ENCODE peak calls at places on chromosomes 13 and 19, in six cellular contexts. E is cardiac muscle cell; B is tibial artery; L is lung; Y is aorta; Z is effector memory CD4-positive, alpha-beta T cell. M is an unnamed sample. For H3K9me3, the result is how much of the 10 kb centered on the place peaks cover.

GRCh38 chr19:18194554-18195238 is 1.7 kb downstream of the MPV17L2 start:
- DNase-seq in Y (peak), B (no peak), E (peak), L (no peak), Z (no peak), M (no peak)

GRCh38 chr13:23447927-23448326 is 14.4 kb upstream of the SACS start:
- DNase-seq in Y (no peak), L (no peak), Z (no peak), E (peak), B (no peak), M (no peak)

GRCh38 chr19:47848871-47849473 is 10.1 kb upstream of the TPRX2 start:
- DNase-seq in B (no peak), Y (peak), E (peak), L (no peak), Z (no peak), M (no peak)

GRCh38 chr13:77338329-77338728 is 11.4 kb upstream of the MYCBP2 start:
- DNase-seq in E (no peak), B (no peak), Z (no peak), L (no peak), Y (no peak), M (no peak)

GRCh38 chr19:42143341-42144234 is 11.3 kb upstream of the POU2F2 start:
- DNase-seq in Y (no peak), B (no peak), Z (no peak), E (peak), L (no peak), M (no peak)

GRCh38 chr19:20162821-20163220 is 4.2 kb upstream of the ZNF486 start:
- DNase-seq in E (no peak), Y (no peak), Z (no peak), B (no peak), L (no peak), M (no peak)

GRCh38 chr19:28889941-28890645 is 322.9 kb downstream of the UQCRFS1 start:
- DNase-seq in Y (no peak), L (no peak), Z (no peak), B (no peak), E (no peak), M (no peak)

GRCh38 chr19:6066661-6067646 is 43.3 kb downstream of the RFX2 start:
- DNase-seq in Y (peak), E (peak), L (peak), B (peak), Z (peak), M (peak)

GRCh38 chr13:102651892-102652291 is 43.0 kb downstream of the METTL21C start:
- DNase-seq in Z (no peak), Y (no peak), E (peak), B (peak), L (no peak), M (peak)

GRCh38 chr19:1624458-1624857 is 19.2 kb upstream of the UQCR11 start:
- DNase-seq in Z (peak), B (no peak), Y (peak), L (peak), E (peak), M (no peak)

GRCh38 chr19:45423589-45424190 is at the start of gene ERCC1:
- DNase-seq in Y (peak), B (peak), L (peak), E (peak), Z (peak), M (peak)

GRCh38 chr19:16454519-16454918 is 17.3 kb downstream of the EPS15L1 start:
- DNase-seq in Z (no peak), B (no peak), E (no peak), L (no peak), Y (no peak), M (no peak)

GRCh38 chr19:43639507-43640423 is at the start of gene CADM4:
- DNase-seq in Z (peak), B (no peak), E (no peak), Y (no peak), L (no peak), M (no peak)

GRCh38 chr13:112868308-112868707 is 100.7 kb upstream of the MCF2L start:
- DNase-seq in B (no peak), Z (no peak), L (no peak), E (no peak), Y (no peak), M (no peak)

GRCh38 chr13:88617176-88617575 is 946.0 kb downstream of the SLITRK5 start:
- DNase-seq in Z (no peak), B (no peak), L (no peak), E (no peak), Y (no peak), M (no peak)

DNA sequence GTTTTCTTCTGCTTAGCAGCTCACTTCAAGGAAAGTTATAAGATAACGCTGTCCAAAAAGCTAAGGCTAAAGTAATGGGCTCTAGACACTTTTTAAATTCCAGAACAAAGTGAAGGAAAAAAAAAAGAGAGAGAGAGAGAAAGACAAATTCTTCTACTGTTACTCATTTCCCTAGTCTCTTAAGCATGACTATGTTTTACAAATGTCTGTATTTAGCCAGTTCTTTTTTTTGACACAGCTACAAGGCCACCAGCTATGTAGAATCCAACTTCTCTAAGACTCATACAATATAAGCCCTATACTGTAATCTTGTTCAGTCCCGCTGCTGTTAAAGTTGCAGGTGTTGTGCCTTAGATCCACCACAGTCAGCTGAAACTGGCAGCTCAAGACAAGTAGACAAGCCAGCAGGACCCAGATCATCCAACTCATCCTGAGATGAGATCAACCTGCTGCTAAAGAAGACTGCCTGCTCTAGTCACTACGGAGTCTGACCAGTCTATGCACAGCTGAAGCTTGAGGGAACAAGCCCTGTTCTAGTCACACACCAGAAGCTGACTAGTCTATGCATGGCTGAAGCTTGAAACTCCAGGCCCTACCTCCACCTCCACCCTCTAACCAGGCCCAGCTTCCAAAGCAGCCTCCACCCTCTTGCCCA is 10.3 kb upstream of the ZNF83 start:
- DNase-seq in L (no peak), Z (no peak), Y (no peak), E (peak), B (no peak), M (no peak)
- H3K9me3 ChIP-seq in L (under half), Z (under half), Y (under half), E (under half), B (under half), M (under half)

DNA sequence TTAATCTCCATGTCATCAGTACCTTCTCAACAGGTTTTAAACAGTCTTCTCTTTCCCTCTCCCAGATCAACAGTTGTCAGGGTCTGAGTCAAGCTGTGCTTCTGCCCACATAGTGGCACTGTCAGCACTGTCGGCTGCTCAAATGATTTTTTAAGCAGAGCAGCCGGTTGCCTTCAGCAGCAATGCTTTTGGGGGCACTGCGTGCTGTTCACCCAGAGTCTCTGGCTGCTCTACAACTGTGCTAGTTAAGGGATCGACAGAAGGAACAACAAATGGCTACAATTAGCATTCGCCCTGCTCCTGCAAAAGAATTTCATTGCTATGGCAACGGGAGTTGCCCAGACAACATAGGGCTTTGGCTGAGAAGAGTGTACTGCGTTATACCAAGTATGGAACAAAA is 412.9 kb downstream of the DIAPH3 start:
- DNase-seq in Y (no peak), L (no peak), Z (no peak), B (no peak), E (peak), M (no peak)
- H3K4me3 ChIP-seq in Y (no peak), L (no peak), Z (no peak), B (peak), E (no peak), M (no peak)

GRCh38 chr19:2845107-2845506 is 3.8 kb downstream of the ZNF555 start:
- DNase-seq in E (no peak), Z (no peak), L (no peak), B (no peak), Y (no peak), M (no peak)
- H3K9me3 ChIP-seq in E (under half), Z (under half), L (under half), B (under half), Y (under half), M (under half)

DNA sequence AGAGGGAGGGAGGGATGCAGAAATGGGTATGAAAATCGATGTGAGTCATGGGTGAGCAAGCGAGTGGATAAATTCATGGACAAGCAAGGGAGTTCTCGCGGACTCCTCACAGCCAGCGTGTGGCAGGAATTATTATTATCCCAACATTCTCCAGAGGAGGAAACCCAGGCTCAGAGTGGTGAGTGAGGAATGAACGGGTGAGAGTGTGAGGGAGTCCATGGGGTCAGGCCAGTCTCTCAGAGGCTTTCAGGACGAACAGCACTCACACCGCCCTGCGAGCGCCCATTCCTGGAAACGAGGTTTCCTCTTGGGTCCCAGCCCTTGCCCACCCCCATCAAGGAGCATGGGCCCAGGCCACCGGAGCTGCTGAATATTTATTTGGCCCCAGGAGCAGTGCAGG is 6.3 kb upstream of the DNAAF3 start:
- DNase-seq in B (no peak), Z (no peak), L (no peak), E (peak), Y (no peak), M (peak)
- H3K4me3 ChIP-seq in B (no peak), Z (no peak), L (no peak), E (no peak), Y (no peak), M (no peak)

DNA sequence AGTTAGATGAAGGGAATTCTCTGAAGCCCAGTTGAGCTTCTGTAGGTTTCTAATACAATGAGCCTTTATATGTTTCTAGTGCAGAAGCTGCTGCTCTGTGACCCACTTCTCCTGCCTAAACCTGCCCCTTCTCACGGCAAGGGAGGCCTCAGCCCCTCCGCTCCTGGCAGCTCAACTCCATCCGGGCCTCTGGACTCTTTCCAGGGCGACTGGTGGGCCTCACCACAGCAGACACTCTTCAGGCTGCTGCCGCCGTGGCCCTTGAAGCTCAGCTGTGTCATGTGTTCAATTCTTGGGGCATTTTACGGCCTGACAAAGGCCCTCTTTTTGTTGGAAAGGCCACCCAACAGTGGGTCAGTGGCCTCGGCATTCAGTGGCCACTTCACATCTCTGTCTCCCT is 10.0 kb upstream of the C19orf33 start:
- DNase-seq in L (no peak), Z (no peak), Y (no peak), E (no peak), B (no peak), M (no peak)
- H3K9me3 ChIP-seq in L (under half), Z (under half), Y (under half), E (under half), B (under half), M (under half)